ENCODE peak calls at places on chromosome 6, in eight cellular contexts. S is heart left ventricle, T is GM12892, E is HCT116, F is uterus, I is ovary, D is thyroid gland, Z is A549. Y is an unnamed sample.

GRCh38 chr6:5672581-5673011 is 334.1 kb downstream of the NRN1 start:
- DNase-seq in D (no peak), S (no peak), Z (peak; percentile 6), F (peak; percentile 60), T (no peak), E (no peak), I (peak; percentile 29), Y (no peak)

GRCh38 chr6:47146426-47147174 is 104.5 kb upstream of the ADGRF1 start:
- DNase-seq in E (no peak), F (no peak), T (no peak), S (peak; percentile 35), I (no peak), Z (no peak), D (no peak), Y (no peak)

GRCh38 chr6:40948598-40948997 is 90.4 kb downstream of the UNC5CL start:
- DNase-seq in Z (no peak), I (no peak), F (no peak), E (no peak), D (no peak), S (no peak), T (no peak), Y (no peak)

GRCh38 chr6:137871299-137871698 is 4.2 kb downstream of the TNFAIP3 start:
- DNase-seq in I (no peak), D (no peak), Z (no peak), T (no peak), S (no peak), E (no peak), F (no peak), Y (no peak)

GRCh38 chr6:21486115-21486514 is 107.4 kb upstream of the SOX4 start:
- DNase-seq in E (no peak), Z (no peak), T (no peak), I (no peak), F (no peak), S (no peak), D (no peak), Y (no peak)

GRCh38 chr6:111550953-111551352 is 54.7 kb downstream of the TRAF3IP2 start:
- DNase-seq in S (no peak), T (no peak), E (no peak), D (peak; percentile 80), I (no peak), F (no peak), Z (no peak), Y (no peak)

GRCh38 chr6:151289399-151290007 is 49.7 kb downstream of the AKAP12 start:
- DNase-seq in S (no peak), D (no peak), F (no peak), T (no peak), I (no peak), Z (no peak), E (no peak), Y (no peak)

GRCh38 chr6:32952817-32953739 is at the start of gene HLA-DMA:
- DNase-seq in I (peak; percentile 66), T (peak; percentile 63), Z (peak; percentile 49), S (peak; percentile 87), D (peak; percentile 89), E (peak; percentile 81), F (peak; percentile 84), Y (peak; percentile 83)

GRCh38 chr6:11009353-11009752 is 34.8 kb downstream of the ELOVL2 start:
- DNase-seq in Z (no peak), E (peak; percentile 34), I (no peak), S (no peak), T (no peak), D (no peak), F (no peak), Y (no peak)

GRCh38 chr6:136791296-136792065 is 796 bp downstream of the MAP3K5 start:
- DNase-seq in D (peak; percentile 78), E (no peak), I (peak; percentile 77), S (peak; percentile 76), Z (peak; percentile 7), F (peak; percentile 69), T (no peak), Y (peak; percentile 91)

GRCh38 chr6:136790411-136791295 is 1.6 kb downstream of the MAP3K5 start:
- DNase-seq in T (no peak), Z (no peak), F (no peak), I (no peak), S (no peak), D (no peak), E (no peak), Y (no peak)

GRCh38 chr6:136793348-136793747 is 1.1 kb upstream of the MAP3K5 start:
- DNase-seq in F (no peak), T (no peak), S (no peak), E (no peak), D (no peak), I (no peak), Z (no peak), Y (no peak)

GRCh38 chr6:136792066-136792944 is at the start of gene MAP3K5:
- DNase-seq in F (peak; percentile 83), T (peak; percentile 40), I (peak; percentile 91), Z (peak; percentile 35), S (peak; percentile 90), E (peak; percentile 77), D (peak; percentile 89), Y (peak; percentile 85)

GRCh38 chr6:136792945-136793289 is 640 bp upstream of the MAP3K5 start:
- DNase-seq in T (peak; percentile 45), D (peak; percentile 96), S (peak; percentile 94), Z (peak; percentile 36), F (peak; percentile 92), E (peak; percentile 65), I (peak; percentile 96), Y (peak; percentile 93)
- TF ChIP-seq POLR2A in T (no peak), D (no peak), S (no peak), Z (no peak), F (no peak), E (no peak), I (peak; percentile 17), Y (no peak)

GRCh38 chr6:75747985-75748742 is 875 bp upstream of the MYO6 start:
- DNase-seq in D (no peak), Z (peak; percentile 18), E (no peak), T (no peak), F (no peak), S (no peak), I (no peak), Y (peak; percentile 22)

GRCh38 chr6:75747371-75747984 is 1.6 kb upstream of the MYO6 start:
- DNase-seq in Z (no peak), S (no peak), F (no peak), D (no peak), I (no peak), T (no peak), E (no peak), Y (no peak)

GRCh38 chr6:75750925-75751324 is 1.9 kb downstream of the MYO6 start:
- DNase-seq in I (no peak), D (no peak), E (no peak), T (no peak), Z (no peak), S (no peak), F (no peak), Y (no peak)

GRCh38 chr6:75751443-75751842 is 2.4 kb downstream of the MYO6 start:
- DNase-seq in T (no peak), F (no peak), E (no peak), Z (no peak), S (no peak), I (no peak), D (no peak), Y (no peak)

GRCh38 chr6:75748743-75749538 is at the start of gene MYO6:
- DNase-seq in Z (peak; percentile 28), S (peak; percentile 83), I (peak; percentile 66), F (peak; percentile 44), T (peak; percentile 42), D (peak; percentile 80), E (no peak), Y (peak; percentile 71)
- TF ChIP-seq POLR2A in Z (peak; percentile 71), S (peak; percentile 84), I (peak; percentile 43), F (peak; percentile 87), T (peak; percentile 78), D (peak; percentile 94), E (peak; percentile 73), Y (no peak)

GRCh38 chr6:116570856-116571682 is at the start of gene RWDD1:
- DNase-seq in E (peak; percentile 98), S (peak; percentile 100), D (peak; percentile 99), T (peak; percentile 83), I (peak; percentile 97), F (peak; percentile 98), Z (peak; percentile 87), Y (peak; percentile 99)
- TF ChIP-seq POLR2A in E (no peak), S (peak; percentile 84), D (peak; percentile 80), T (peak; percentile 93), I (peak; percentile 67), F (peak; percentile 79), Z (peak; percentile 76), Y (peak; percentile 85)

GRCh38 chr6:88163576-88163975 is 2.6 kb downstream of the CNR1 start:
- DNase-seq in E (no peak), T (no peak), Z (no peak), F (no peak), D (no peak), S (no peak), I (no peak), Y (no peak)

GRCh38 chr6:88164061-88164460 is 2.1 kb downstream of the CNR1 start:
- DNase-seq in E (no peak), I (no peak), S (no peak), D (no peak), T (no peak), F (no peak), Z (no peak), Y (no peak)

GRCh38 chr6:88165877-88166492 is at the start of gene CNR1:
- DNase-seq in E (no peak), S (peak; percentile 26), Z (peak; percentile 3), I (no peak), D (peak; percentile 45), T (peak; percentile 41), F (peak; percentile 21), Y (peak; percentile 57)

GRCh38 chr6:88166493-88166900 is 350 bp upstream of the CNR1 start:
- DNase-seq in E (no peak), S (no peak), I (no peak), F (no peak), D (no peak), Z (no peak), T (peak; percentile 45), Y (no peak)

GRCh38 chr6:88165087-88165876 is 865 bp downstream of the CNR1 start:
- DNase-seq in F (no peak), D (no peak), I (no peak), S (no peak), Z (no peak), E (no peak), T (no peak), Y (no peak)
- TF ChIP-seq POLR2A in F (no peak), D (no peak), I (no peak), S (no peak), Z (no peak), E (no peak), T (no peak), Y (no peak)

Y was measured in erythroblast.